ENCODE peak calls at places on chromosomes 5 and 9, in six cellular contexts. P is HCT116, M is Calu3, A is gastrocnemius medialis, X is suprapubic skin, B is type B pancreatic cell. Y is an unnamed sample.

GRCh38 chr9:86687788-86688187 is 259.5 kb downstream of the GAS1 start:
- DNase-seq in X (no peak), B (no peak), P (no peak), A (no peak), M (no peak), Y (no peak)

GRCh38 chr9:78786794-78787193 is 489.9 kb downstream of the PSAT1 start:
- DNase-seq in M (no peak), A (no peak), X (no peak), P (no peak), B (no peak), Y (no peak)

GRCh38 chr5:58681943-58682342 is 99.1 kb downstream of the RAB3C start:
- DNase-seq in A (no peak), P (no peak), B (no peak), M (no peak), X (no peak), Y (no peak)

GRCh38 chr5:73617510-73618279 is 8.3 kb upstream of the ARHGEF28 start:
- DNase-seq in M (no peak), P (no peak), X (no peak), A (no peak), B (no peak), Y (peak)

GRCh38 chr5:115685966-115686691 is 60.3 kb upstream of the TMED7 start:
- DNase-seq in B (no peak), M (no peak), X (no peak), P (no peak), A (no peak), Y (peak)

GRCh38 chr9:111039203-111039907 is 1.1 kb upstream of the LPAR1 start:
- DNase-seq in M (peak), X (no peak), P (peak), B (no peak), A (no peak), Y (no peak)

GRCh38 chr5:124513216-124513615 is 233.2 kb downstream of the ZNF608 start:
- DNase-seq in X (no peak), B (no peak), P (no peak), A (no peak), M (no peak), Y (no peak)

GRCh38 chr5:76958976-76959767 is 6.3 kb downstream of the CRHBP start:
- DNase-seq in A (no peak), B (no peak), M (no peak), X (no peak), P (no peak), Y (peak)

GRCh38 chr5:132001647-132002561 is 9.6 kb downstream of the ACSL6 start:
- DNase-seq in X (no peak), M (peak), B (no peak), A (peak), P (peak), Y (no peak)

GRCh38 chr9:134268308-134268724 is 57.9 kb upstream of the RXRA start:
- DNase-seq in P (no peak), B (no peak), M (no peak), X (no peak), A (no peak), Y (no peak)

GRCh38 chr9:95511952-95512750 is 4.6 kb downstream of the PTCH1 start:
- DNase-seq in B (no peak), A (no peak), P (no peak), M (no peak), X (no peak), Y (no peak)

GRCh38 chr9:91164724-91165520 is 196.8 kb downstream of the AUH start:
- DNase-seq in X (peak), M (peak), A (peak), P (peak), B (no peak), Y (peak)

GRCh38 chr5:170896779-170897178 is 35.0 kb downstream of the RANBP17 start:
- DNase-seq in A (no peak), X (no peak), M (peak), P (no peak), B (peak), Y (peak)

GRCh38 chr9:21974542-21975409 is 19.4 kb downstream of the CDKN2A start:
- DNase-seq in X (no peak), P (peak), B (no peak), A (no peak), M (peak), Y (no peak)

GRCh38 chr9:134939080-134939733 is 21.5 kb upstream of the FCN1 start:
- DNase-seq in M (no peak), X (no peak), B (no peak), P (no peak), A (no peak), Y (no peak)

GRCh38 chr5:134526483-134527155 is 1.1 kb downstream of the JADE2 start:
- DNase-seq in M (peak), P (peak), X (peak), A (peak), B (peak), Y (no peak)

GRCh38 chr5:134527156-134527960 is 1.9 kb downstream of the JADE2 start:
- DNase-seq in P (no peak), X (peak), A (peak), M (peak), B (peak), Y (peak)

GRCh38 chr5:134524826-134525686 is at the start of gene JADE2:
- DNase-seq in B (no peak), X (peak), M (peak), A (peak), P (no peak), Y (peak)

GRCh38 chr5:134524219-134524825 is 1.1 kb upstream of the JADE2 start:
- DNase-seq in X (peak), M (peak), A (peak), B (peak), P (no peak), Y (peak)

DNA sequence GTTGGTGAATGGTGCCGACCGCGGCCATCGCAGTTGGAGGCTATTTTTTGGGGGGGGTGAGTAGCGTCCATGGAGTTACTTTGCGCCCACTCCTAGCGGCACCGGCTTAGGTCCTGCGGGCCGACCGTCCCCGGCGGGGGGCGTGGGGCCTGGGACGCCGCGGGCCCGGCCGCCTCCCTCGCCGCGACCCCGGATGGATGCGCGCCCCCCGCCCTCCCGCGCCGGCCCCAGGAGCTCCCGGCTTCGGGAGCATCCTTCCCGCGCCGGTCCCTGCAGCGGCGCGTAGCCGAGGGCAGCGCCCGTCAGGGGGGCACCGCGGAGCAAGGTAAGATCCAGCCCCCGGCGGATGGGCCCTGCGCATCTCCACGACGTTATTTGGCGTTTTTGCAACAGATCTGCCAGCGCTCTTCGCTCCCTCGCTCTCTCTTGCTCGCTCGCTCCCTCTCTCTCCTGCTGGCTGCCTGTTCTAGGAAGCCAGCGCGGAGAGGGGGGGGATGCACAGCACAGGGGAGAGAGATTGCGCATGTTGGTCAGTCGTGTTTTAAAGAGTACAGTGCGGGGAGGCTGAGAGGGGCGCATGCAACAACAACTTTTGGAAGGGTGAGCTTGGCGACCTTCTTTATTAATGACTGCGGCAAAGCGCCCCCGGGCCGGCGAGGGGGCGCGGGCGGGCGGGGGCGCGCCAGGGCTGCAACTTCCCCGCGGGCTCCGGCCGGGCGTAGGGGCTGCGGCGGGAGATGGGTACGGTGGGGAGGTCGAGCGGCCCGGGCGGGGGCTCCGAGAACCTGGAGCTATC is 415 bp downstream of the JADE2 start:
- DNase-seq in B (peak), A (peak), X (peak), M (peak), P (no peak), Y (peak)
- TF ChIP-seq CTCF in B (no peak), A (no peak), X (no peak), M (no peak), P (no peak), Y (peak)

GRCh38 chr5:74765201-74765600 is 1.7 kb downstream of the GFM2 start:
- DNase-seq in X (no peak), M (no peak), P (no peak), A (no peak), B (no peak), Y (no peak)

GRCh38 chr5:74765929-74766328 is 988 bp downstream of the GFM2 start:
- DNase-seq in A (no peak), P (no peak), M (no peak), X (no peak), B (no peak), Y (no peak)

GRCh38 chr5:74762599-74762998 is 4.3 kb downstream of the GFM2 start:
- DNase-seq in X (no peak), A (no peak), M (peak), P (peak), B (no peak), Y (peak)

GRCh38 chr5:74763504-74763903 is 3.4 kb downstream of the GFM2 start:
- DNase-seq in A (no peak), P (no peak), M (no peak), B (no peak), X (no peak), Y (no peak)

GRCh38 chr5:74761241-74761640 is 5.7 kb downstream of the GFM2 start:
- DNase-seq in P (no peak), X (no peak), M (no peak), B (no peak), A (no peak), Y (no peak)
- TF ChIP-seq CTCF in P (no peak), X (no peak), M (no peak), B (no peak), A (no peak), Y (no peak)

GRCh38 chr5:99911971-99912370 is 623.2 kb upstream of the FAM174A start:
- DNase-seq in P (no peak), A (no peak), B (no peak), X (no peak), M (no peak), Y (no peak)
- TF ChIP-seq CTCF in P (peak), A (no peak), B (no peak), X (no peak), M (no peak), Y (no peak)

GRCh38 chr5:146169076-146169475 is 13.4 kb downstream of the LARS1 start:
- DNase-seq in B (no peak), P (no peak), A (no peak), M (no peak), X (no peak), Y (no peak)

GRCh38 chr5:146176805-146177204 is 5.6 kb downstream of the LARS1 start:
- DNase-seq in P (no peak), X (no peak), M (no peak), A (no peak), B (no peak), Y (no peak)

DNA sequence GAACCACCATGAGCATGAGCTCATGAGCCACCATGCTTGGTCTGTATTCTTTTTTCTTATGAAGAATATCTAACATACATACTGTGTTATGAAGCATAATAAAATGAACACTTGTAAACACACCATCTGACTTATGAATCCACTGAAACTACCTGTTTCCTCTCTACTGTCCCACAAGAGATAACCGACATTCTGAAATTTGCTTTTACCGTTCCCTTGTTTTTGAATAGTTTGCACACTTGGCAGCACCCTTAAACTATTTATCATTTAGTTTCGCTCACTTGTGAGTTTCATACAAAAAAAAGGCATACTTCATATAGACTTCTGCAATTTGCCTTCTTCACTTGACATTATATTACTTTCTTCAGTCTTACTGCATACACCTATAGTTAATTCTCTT is 8.9 kb downstream of the LARS1 start:
- DNase-seq in X (no peak), M (no peak), A (no peak), B (no peak), P (no peak), Y (no peak)
- TF ChIP-seq CTCF in X (no peak), M (no peak), A (no peak), B (no peak), P (no peak), Y (no peak)

DNA sequence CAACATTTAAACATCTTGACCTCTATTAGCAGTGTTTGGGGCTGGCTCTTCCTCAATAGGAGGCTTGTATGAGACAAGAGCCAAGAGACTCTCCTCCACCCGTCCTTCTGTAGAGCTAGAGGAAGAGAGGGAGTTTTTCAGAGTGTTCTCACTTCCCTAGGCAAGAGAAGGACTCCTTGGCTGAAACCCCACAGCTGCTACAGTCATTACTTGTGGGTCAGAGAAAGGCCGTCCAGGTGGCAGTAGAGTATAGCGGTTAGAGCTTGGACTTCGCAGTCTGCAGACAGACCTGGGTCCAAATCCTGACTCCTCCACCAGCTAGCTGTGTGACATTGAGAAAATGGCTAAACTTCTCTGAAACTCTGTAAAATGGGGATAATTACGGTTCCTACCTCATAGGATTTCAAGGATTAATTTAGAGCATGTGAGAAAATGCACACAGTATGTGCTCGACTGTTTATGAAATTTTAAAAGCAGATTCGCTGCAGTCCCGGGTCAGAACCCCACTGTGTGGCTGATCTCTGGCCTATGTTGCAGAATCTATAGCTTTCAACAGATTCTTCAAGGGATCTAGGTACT is 80.8 kb upstream of the ARAP3 start:
- DNase-seq in A (no peak), X (no peak), B (no peak), M (no peak), P (no peak), Y (no peak)
- TF ChIP-seq CTCF in A (no peak), X (no peak), B (no peak), M (no peak), P (peak), Y (no peak)

GRCh38 chr5:72185717-72186388 is 78.6 kb downstream of the MAP1B start:
- DNase-seq in M (no peak), X (no peak), B (no peak), A (no peak), P (no peak), Y (no peak)
- TF ChIP-seq CTCF in M (no peak), X (no peak), B (no peak), A (no peak), P (no peak), Y (no peak)

GRCh38 chr9:29830815-29831214 is 2257.5 kb upstream of the C9orf72 start:
- DNase-seq in X (no peak), P (peak), B (no peak), A (no peak), M (peak), Y (no peak)
- TF ChIP-seq CTCF in X (no peak), P (peak), B (peak), A (no peak), M (peak), Y (no peak)

DNA sequence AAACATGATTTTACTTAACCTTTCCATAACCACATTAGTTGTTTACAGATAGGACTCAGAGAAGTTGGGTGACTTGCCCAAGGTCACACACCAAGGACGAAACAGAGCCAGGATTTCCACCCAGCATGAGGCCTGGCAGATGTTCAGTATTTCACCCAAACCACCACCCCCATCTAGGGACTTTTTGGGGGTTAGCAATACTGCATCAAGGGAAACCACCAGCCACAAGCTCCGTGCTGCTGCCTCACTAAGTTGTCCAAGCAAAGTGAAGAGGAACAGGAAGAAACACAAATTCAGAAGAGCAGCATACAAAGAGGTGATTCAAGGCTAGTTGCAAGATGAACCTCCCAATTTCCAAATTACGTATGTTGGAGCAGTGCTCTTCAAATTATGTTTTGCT is 219.6 kb upstream of the RORB start:
- DNase-seq in P (no peak), M (no peak), A (no peak), X (no peak), B (no peak), Y (no peak)
- TF ChIP-seq CTCF in P (no peak), M (no peak), A (no peak), X (no peak), B (no peak), Y (no peak)